ENCODE peak calls at places on chromosomes 3 and 15, in seven cellular contexts. R is pancreas, C is transverse colon, B is PC-9, W is fibroblast of pulmonary artery, V is cardiac fibroblast, T is heart right ventricle. N is an unnamed sample.

GRCh38 chr15:20340931-20341661 is 200.5 kb downstream of the GOLGA6L6 start:
- DNase-seq in R (peak), C (peak), B (no peak), W (peak), V (peak), T (peak), N (peak)

GRCh38 chr3:144622845-144623244 is 651.2 kb downstream of the DIPK2A start:
- DNase-seq in R (no peak), C (no peak), B (no peak), W (no peak), V (no peak), T (no peak), N (no peak)

GRCh38 chr15:29348308-29348914 is 78.8 kb upstream of the NSMCE3 start:
- DNase-seq in R (no peak), C (peak), B (no peak), W (peak), V (peak), T (no peak), N (no peak)

GRCh38 chr15:63339006-63339766 is 42.5 kb downstream of the CA12 start:
- DNase-seq in R (no peak), C (no peak), B (no peak), W (no peak), V (no peak), T (no peak), N (no peak)

GRCh38 chr3:3464131-3464530 is 284.6 kb upstream of the CRBN start:
- DNase-seq in R (no peak), C (no peak), B (no peak), W (no peak), V (no peak), T (no peak), N (no peak)

GRCh38 chr15:90660195-90660995 is 56.8 kb upstream of the BLM start:
- DNase-seq in R (peak), C (peak), B (peak), W (peak), V (peak), T (peak), N (peak)

GRCh38 chr15:57468486-57468885 is 92.2 kb downstream of the CGNL1 start:
- DNase-seq in R (no peak), C (no peak), B (no peak), W (no peak), V (no peak), T (no peak), N (no peak)

GRCh38 chr3:43858052-43858701 is 167.4 kb downstream of the ABHD5 start:
- DNase-seq in R (no peak), C (no peak), B (no peak), W (no peak), V (no peak), T (no peak), N (no peak)

GRCh38 chr15:74787251-74788041 is 5.6 kb downstream of the CSK start:
- DNase-seq in R (peak), C (peak), B (no peak), W (peak), V (peak), T (peak), N (peak)

GRCh38 chr3:168386301-168386700 is 290.6 kb upstream of the GOLIM4 start:
- DNase-seq in R (no peak), C (no peak), B (no peak), W (no peak), V (no peak), T (no peak), N (no peak)

GRCh38 chr3:63644212-63644777 is 8.2 kb upstream of the SNTN start:
- DNase-seq in R (no peak), C (no peak), B (no peak), W (no peak), V (no peak), T (no peak), N (no peak)

GRCh38 chr3:134650431-134651346 is at the start of gene KY:
- DNase-seq in R (peak), C (peak), B (no peak), W (peak), V (peak), T (peak), N (peak)

GRCh38 chr3:139830817-139831216 is 104.2 kb upstream of the CLSTN2 start:
- DNase-seq in R (no peak), C (no peak), B (no peak), W (no peak), V (no peak), T (peak), N (no peak)

GRCh38 chr15:38895326-38896282 is 331.0 kb upstream of the RASGRP1 start:
- DNase-seq in R (no peak), C (no peak), B (no peak), W (peak), V (peak), T (no peak), N (peak)

GRCh38 chr3:45181496-45181895 is 35.3 kb upstream of the CDCP1 start:
- DNase-seq in R (no peak), C (no peak), B (no peak), W (no peak), V (no peak), T (no peak), N (peak)

GRCh38 chr3:18657858-18658820 is 233.0 kb upstream of the SATB1 start:
- DNase-seq in R (peak), C (no peak), B (no peak), W (no peak), V (no peak), T (no peak), N (no peak)

GRCh38 chr3:60064210-60065178 is 1014.7 kb upstream of the CFAP20DC start:
- DNase-seq in R (no peak), C (no peak), B (no peak), W (peak), V (peak), T (no peak), N (peak)

GRCh38 chr15:42146551-42147430 is 9.6 kb downstream of the PLA2G4F start:
- DNase-seq in R (peak), C (no peak), B (no peak), W (no peak), V (no peak), T (no peak), N (no peak)

GRCh38 chr3:165339753-165340152 is 143.6 kb upstream of the SLITRK3 start:
- DNase-seq in R (no peak), C (no peak), B (no peak), W (peak), V (peak), T (no peak), N (no peak)

GRCh38 chr3:39137435-39137936 is 15.9 kb downstream of the CSRNP1 start:
- DNase-seq in R (no peak), C (no peak), B (no peak), W (no peak), V (no peak), T (no peak), N (no peak)

GRCh38 chr15:101184830-101185229 is 67.0 kb downstream of the CHSY1 start:
- DNase-seq in R (no peak), C (no peak), B (no peak), W (no peak), V (no peak), T (no peak), N (no peak)

GRCh38 chr3:54817628-54818027 is 110.2 kb downstream of the LRTM1 start:
- DNase-seq in R (no peak), C (no peak), B (no peak), W (no peak), V (no peak), T (no peak), N (no peak)

GRCh38 chr3:170809021-170809974 is 60.7 kb downstream of the RPL22L1 start:
- DNase-seq in R (no peak), C (peak), B (peak), W (peak), V (peak), T (no peak), N (peak)

GRCh38 chr3:138945646-138946553 is 1.0 kb downstream of the FOXL2 start:
- DNase-seq in R (peak), C (peak), B (no peak), W (peak), V (no peak), T (peak), N (peak)

GRCh38 chr3:83317605-83318004 is 1556.2 kb upstream of the GBE1 start:
- DNase-seq in R (no peak), C (no peak), B (no peak), W (no peak), V (no peak), T (no peak), N (no peak)

GRCh38 chr3:184543848-184544512 is 17.6 kb upstream of the EPHB3 start:
- DNase-seq in R (peak), C (peak), B (peak), W (peak), V (peak), T (no peak), N (peak)

GRCh38 chr3:87350367-87351199 is 74.2 kb upstream of the POU1F1 start:
- DNase-seq in R (no peak), C (no peak), B (peak), W (peak), V (peak), T (no peak), N (peak)

GRCh38 chr3:4551826-4552442 is 58.8 kb downstream of the ITPR1 start:
- DNase-seq in R (no peak), C (no peak), B (no peak), W (no peak), V (no peak), T (no peak), N (peak)

GRCh38 chr15:35293353-35294130 is 208.4 kb upstream of the NANOGP8 start:
- DNase-seq in R (no peak), C (no peak), B (peak), W (peak), V (peak), T (no peak), N (peak)

GRCh38 chr3:21158801-21159564 is 592.0 kb downstream of the ZNF385D start:
- DNase-seq in R (no peak), C (no peak), B (no peak), W (peak), V (peak), T (no peak), N (peak)

GRCh38 chr3:87260270-87260669 is 16.1 kb downstream of the POU1F1 start:
- DNase-seq in R (peak), C (peak), B (peak), W (peak), V (peak), T (no peak), N (peak)

GRCh38 chr3:179672918-179673317 is 20.1 kb downstream of the USP13 start:
- DNase-seq in R (no peak), C (no peak), B (peak), W (no peak), V (no peak), T (no peak), N (no peak)

GRCh38 chr3:116065496-116065895 is 379.8 kb downstream of the LSAMP start:
- DNase-seq in R (no peak), C (no peak), B (no peak), W (no peak), V (no peak), T (no peak), N (no peak)

GRCh38 chr15:88249220-88249619 is 7.3 kb downstream of the NTRK3 start:
- DNase-seq in R (no peak), C (no peak), B (no peak), W (peak), V (peak), T (no peak), N (no peak)

GRCh38 chr15:65903296-65904073 is 34.2 kb downstream of the RAB11A start:
- DNase-seq in R (no peak), C (no peak), B (no peak), W (peak), V (peak), T (no peak), N (peak)

GRCh38 chr15:51403946-51404695 is 62.7 kb downstream of the GLDN start:
- DNase-seq in R (no peak), C (no peak), B (no peak), W (no peak), V (no peak), T (no peak), N (no peak)

GRCh38 chr3:3705090-3705775 is 94.0 kb upstream of the LRRN1 start:
- DNase-seq in R (no peak), C (no peak), B (no peak), W (no peak), V (no peak), T (peak), N (no peak)

GRCh38 chr3:141992512-141992911 is 116.1 kb downstream of the ATP1B3 start:
- DNase-seq in R (no peak), C (no peak), B (no peak), W (no peak), V (no peak), T (no peak), N (peak)

GRCh38 chr3:127002195-127003174 is 19.6 kb downstream of the PLXNA1 start:
- DNase-seq in R (peak), C (peak), B (no peak), W (peak), V (peak), T (peak), N (peak)
- TF ChIP-seq CTCF in R (no peak), C (peak), B (no peak), W (peak), V (peak), T (peak), N (peak)

DNA sequence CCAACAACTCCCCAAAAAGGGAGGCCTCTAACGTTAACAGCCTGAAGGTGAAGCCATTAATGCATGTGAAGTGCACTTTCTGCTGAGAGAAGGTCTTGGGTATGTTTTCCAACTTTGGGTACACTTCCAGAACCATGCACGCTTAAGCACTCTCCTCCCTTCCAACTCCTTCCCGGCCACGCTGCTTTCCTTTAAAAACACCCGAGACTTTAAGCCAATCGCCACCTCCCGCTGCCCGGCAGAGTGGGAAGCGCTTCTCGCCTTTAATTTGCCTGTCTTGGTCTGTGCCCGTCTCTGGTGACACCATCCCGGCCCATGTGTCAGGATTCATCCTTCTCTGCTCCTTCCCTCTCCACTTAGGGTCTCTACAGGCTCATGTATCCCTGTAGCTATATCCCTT is 35.3 kb downstream of the ITGB5 start:
- DNase-seq in R (no peak), C (no peak), B (no peak), W (no peak), V (no peak), T (no peak), N (no peak)
- H3K4me3 ChIP-seq in R (no peak), C (no peak), B (no peak), W (no peak), V (no peak), T (no peak), N (no peak)

DNA sequence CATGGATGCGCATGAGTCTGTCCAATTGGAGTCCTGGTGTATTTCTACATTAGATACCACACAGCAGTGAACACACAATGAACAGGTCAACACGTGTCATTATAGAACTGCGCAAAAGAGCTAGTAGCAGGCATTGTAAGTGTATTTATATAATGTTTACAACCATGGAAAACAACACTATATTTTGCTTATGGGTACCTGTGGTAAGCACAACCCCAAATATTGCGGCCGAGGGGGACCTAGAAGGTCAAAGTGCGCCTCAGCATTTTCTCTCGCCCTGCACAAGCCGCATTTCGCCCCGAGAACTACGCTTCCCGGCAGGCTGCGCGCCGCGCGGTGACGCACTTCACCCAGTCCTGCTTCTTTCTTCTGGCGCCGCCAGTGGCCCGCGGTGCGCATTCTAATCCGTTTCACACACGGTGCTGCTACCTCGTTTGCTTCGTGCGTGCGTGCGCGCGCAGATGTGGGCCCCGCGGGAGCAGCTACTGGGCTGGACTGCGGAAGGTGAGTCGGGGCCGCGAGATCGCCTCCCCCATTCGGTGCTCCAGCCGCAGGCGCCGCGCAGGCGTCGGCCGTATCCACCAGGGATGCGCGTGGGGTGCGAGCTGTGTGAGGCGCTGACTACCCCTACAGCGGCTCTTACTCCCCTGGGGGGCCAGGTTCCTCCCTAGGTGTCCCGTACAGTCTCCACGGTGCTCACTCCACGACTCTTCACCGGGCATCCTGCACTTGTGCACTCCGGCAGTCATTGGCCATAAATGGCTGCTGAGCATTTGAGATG is at the start of gene ZNF589:
- DNase-seq in R (peak), C (peak), B (peak), W (peak), V (peak), T (peak), N (peak)
- TF ChIP-seq CTCF in R (no peak), C (peak), B (no peak), W (peak), V (peak), T (peak), N (no peak)

DNA sequence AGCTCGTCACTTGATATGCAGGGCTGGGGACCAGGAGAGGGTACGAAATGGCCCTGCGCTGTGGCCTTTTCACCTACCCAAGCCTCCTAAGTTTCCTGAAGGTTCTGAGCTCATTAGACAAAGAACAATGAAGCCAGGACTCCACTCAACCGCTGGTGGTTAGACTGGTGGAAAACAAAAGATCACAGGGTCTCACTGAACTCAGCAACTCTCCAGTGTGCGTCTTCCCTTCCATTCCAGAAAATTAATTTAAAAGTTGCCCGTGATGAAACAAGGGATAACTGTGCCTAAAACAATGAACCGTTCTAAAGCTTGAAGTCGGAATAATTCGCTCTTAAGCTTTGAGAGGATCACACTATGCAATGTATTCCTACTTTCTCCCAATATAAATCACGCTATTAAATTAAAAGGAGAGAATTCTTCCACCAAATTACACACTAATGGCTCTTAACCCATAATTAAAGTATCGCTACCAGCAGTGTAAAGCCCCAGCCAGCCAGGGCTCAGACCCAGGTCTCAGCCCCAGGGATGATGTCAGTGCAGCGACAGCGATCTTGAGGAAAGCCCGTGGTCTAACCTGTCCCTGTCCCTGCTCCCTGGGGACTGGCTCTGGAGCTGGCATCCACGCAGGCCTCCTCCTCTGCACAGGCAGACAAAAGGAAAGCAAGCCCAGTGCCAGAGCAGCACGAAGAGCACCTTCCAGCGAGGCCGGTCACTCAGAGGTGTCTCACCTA is 4.9 kb downstream of the VGLL4 start:
- DNase-seq in R (no peak), C (no peak), B (no peak), W (peak), V (no peak), T (peak), N (no peak)
- H3K4me3 ChIP-seq in R (no peak), C (no peak), B (no peak), W (peak), V (peak), T (no peak), N (peak)

DNA sequence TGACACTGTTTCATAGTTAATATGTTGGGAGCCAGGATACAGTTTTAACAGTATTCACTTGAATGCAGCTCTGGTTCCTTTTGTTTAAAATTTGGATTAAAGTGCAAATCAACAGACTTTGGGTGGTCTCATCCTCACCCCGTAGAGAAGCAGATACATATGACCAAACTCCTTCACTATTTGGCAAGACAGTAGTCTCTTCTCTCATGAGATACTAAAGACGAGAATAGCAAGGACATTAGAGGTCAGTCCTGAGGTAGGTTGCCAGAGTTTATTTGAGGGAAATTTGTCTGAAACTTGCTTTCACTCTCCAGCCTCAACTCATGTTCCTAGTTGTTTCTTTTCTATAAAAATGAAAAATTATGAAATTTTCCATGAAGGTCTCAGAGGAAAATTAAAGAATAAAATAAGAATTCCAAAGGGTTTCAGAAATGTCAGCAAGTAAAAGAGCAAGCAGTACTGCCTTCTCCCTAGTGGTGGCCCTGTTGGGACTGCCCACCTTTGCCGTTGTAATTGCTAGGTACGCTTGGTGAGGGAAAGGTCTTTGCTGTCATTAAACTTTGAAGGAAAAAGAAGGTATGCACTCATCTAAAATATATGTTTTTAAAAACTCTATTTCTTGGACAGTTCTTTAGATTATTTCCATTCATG is 111.2 kb downstream of the CMSS1 start:
- DNase-seq in R (no peak), C (no peak), B (no peak), W (no peak), V (no peak), T (no peak), N (no peak)
- TF ChIP-seq CTCF in R (no peak), C (no peak), B (no peak), W (peak), V (peak), T (peak), N (no peak)

GRCh38 chr3:125990253-125990970 is 21.4 kb downstream of the ROPN1B start:
- DNase-seq in R (peak), C (peak), B (peak), W (peak), V (peak), T (peak), N (peak)
- H3K4me3 ChIP-seq in R (peak), C (peak), B (peak), W (peak), V (peak), T (peak), N (peak)

DNA sequence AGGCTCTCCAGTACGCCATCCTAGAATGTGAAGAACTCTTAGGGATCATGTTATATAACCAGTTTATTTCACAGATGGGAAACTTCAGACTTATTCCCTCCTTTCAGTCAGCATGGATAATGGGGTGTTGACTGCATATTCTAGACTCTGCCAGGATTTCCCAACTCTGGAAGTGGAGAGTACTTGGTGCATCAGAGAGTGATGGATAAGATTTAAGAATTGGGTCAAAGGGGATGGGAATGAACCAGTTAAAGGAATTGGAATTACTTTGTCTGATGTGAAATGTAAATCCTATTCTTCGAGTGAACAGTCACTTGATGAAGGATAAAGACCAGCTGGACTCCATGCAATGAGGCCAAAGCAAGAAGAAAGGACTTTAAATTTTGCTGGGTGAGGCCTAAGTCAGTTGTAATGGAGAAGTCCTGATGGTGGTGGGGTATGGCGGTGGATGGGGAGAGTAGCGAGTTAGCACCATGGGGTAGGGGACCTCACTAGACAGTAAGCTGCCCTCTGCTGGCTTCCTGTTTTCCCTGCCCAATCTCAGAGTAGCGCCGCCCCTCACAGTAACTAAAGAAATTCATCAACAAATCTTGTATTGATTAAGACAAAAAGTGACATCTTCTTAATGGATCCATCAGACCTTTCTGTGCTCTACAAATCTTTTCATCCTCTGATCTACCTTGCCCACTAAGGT is 7.3 kb upstream of the CACNA1D start:
- DNase-seq in R (no peak), C (no peak), B (no peak), W (no peak), V (peak), T (no peak), N (no peak)
- TF ChIP-seq CTCF in R (no peak), C (no peak), B (no peak), W (no peak), V (no peak), T (no peak), N (peak)

N was measured in fibroblast of villous mesenchyme.